ENCODE peak calls at places on chromosomes 6 and 20, in five cellular contexts. One of them, this sample, is unnamed.

GRCh38 chr6:30325150-30325872 is 1.4 kb upstream of the TRIM39 start:
- DNase-seq in Calu3: peak
- DNase-seq in GM13977: peak
- DNase-seq in brain microvascular endothelial cell: peak
- DNase-seq in coronary artery: no peak
- DNase-seq in this sample: peak

GRCh38 chr6:167238694-167239467 is 52.2 kb upstream of the UNC93A start:
- DNase-seq in Calu3: no peak
- DNase-seq in GM13977: no peak
- DNase-seq in brain microvascular endothelial cell: no peak
- DNase-seq in coronary artery: no peak
- DNase-seq in this sample: no peak

GRCh38 chr6:156699017-156699421 is 78.2 kb upstream of the ARID1B start:
- DNase-seq in Calu3: peak
- DNase-seq in GM13977: no peak
- DNase-seq in brain microvascular endothelial cell: peak
- DNase-seq in coronary artery: no peak
- DNase-seq in this sample: no peak

GRCh38 chr6:131135244-131136020 is at the start of gene AKAP7:
- DNase-seq in Calu3: peak
- DNase-seq in GM13977: peak
- DNase-seq in brain microvascular endothelial cell: peak
- DNase-seq in coronary artery: peak
- DNase-seq in this sample: peak

GRCh38 chr6:54267798-54268197 is 40.4 kb upstream of the TINAG start:
- DNase-seq in Calu3: peak
- DNase-seq in GM13977: no peak
- DNase-seq in brain microvascular endothelial cell: peak
- DNase-seq in coronary artery: no peak
- DNase-seq in this sample: no peak

GRCh38 chr6:113672691-113673149 is 184.4 kb upstream of the MARCKS start:
- DNase-seq in Calu3: no peak
- DNase-seq in GM13977: no peak
- DNase-seq in brain microvascular endothelial cell: no peak
- DNase-seq in coronary artery: no peak
- DNase-seq in this sample: no peak

GRCh38 chr6:148573922-148574321 is 172.9 kb upstream of the UST start:
- DNase-seq in Calu3: no peak
- DNase-seq in GM13977: no peak
- DNase-seq in brain microvascular endothelial cell: no peak
- DNase-seq in coronary artery: no peak
- DNase-seq in this sample: no peak

GRCh38 chr6:89355511-89356185 is 3.1 kb upstream of the UBE2J1 start:
- DNase-seq in Calu3: no peak
- DNase-seq in GM13977: no peak
- DNase-seq in brain microvascular endothelial cell: no peak
- DNase-seq in coronary artery: no peak
- DNase-seq in this sample: no peak

GRCh38 chr6:129598244-129599187 is 111.5 kb downstream of the ARHGAP18 start:
- DNase-seq in Calu3: peak
- DNase-seq in GM13977: peak
- DNase-seq in brain microvascular endothelial cell: peak
- DNase-seq in coronary artery: no peak
- DNase-seq in this sample: peak

GRCh38 chr6:75206338-75207210 is 721 bp upstream of the COL12A1 start:
- DNase-seq in Calu3: no peak
- DNase-seq in GM13977: peak
- DNase-seq in brain microvascular endothelial cell: peak
- DNase-seq in coronary artery: peak
- DNase-seq in this sample: peak
- TF ChIP-seq CTCF in Calu3: no peak
- TF ChIP-seq CTCF in GM13977: no peak
- TF ChIP-seq CTCF in brain microvascular endothelial cell: peak
- TF ChIP-seq CTCF in coronary artery: no peak
- TF ChIP-seq CTCF in this sample: no peak

GRCh38 chr6:56246941-56247653 is at the start of gene COL21A1:
- DNase-seq in Calu3: peak
- DNase-seq in GM13977: no peak
- DNase-seq in brain microvascular endothelial cell: no peak
- DNase-seq in coronary artery: peak
- DNase-seq in this sample: no peak
- TF ChIP-seq CTCF in Calu3: no peak
- TF ChIP-seq CTCF in GM13977: no peak
- TF ChIP-seq CTCF in brain microvascular endothelial cell: peak
- TF ChIP-seq CTCF in coronary artery: no peak
- TF ChIP-seq CTCF in this sample: no peak

DNA sequence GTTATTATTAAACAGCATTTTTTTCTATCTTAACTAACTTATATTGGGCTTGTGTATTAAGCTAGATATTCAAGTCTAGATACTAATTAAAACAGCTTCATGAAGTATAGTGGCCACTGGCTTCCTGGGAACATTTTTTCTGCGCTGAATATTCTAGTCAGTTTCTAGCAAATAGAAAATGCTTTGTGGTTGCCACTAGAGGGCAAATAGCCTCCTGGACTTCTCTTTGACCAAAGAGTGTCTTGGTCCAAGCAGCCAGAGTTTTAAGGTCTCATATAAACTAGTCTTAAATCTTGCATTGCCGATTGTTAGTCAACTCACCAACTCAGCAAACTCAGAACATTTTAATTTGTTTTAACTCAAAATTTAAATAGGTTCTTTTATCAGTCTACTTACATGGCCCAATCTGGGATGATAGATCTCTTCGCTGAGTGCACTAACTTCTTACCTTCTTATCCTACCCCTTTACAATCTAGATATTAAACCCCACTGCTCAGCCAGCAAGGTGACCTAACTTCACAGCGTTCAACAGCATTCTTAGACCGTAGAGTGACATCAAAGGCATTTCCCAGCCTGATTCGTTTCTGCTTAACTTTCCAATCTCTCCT is 24.6 kb upstream of the ID4 start:
- DNase-seq in Calu3: no peak
- DNase-seq in GM13977: no peak
- DNase-seq in brain microvascular endothelial cell: peak
- DNase-seq in coronary artery: no peak
- DNase-seq in this sample: no peak
- TF ChIP-seq CTCF in Calu3: peak
- TF ChIP-seq CTCF in GM13977: peak
- TF ChIP-seq CTCF in brain microvascular endothelial cell: peak
- TF ChIP-seq CTCF in coronary artery: peak
- TF ChIP-seq CTCF in this sample: peak

GRCh38 chr6:87391334-87391733 is 16.4 kb upstream of the CFAP206 start:
- DNase-seq in Calu3: peak
- DNase-seq in GM13977: peak
- DNase-seq in brain microvascular endothelial cell: peak
- DNase-seq in coronary artery: no peak
- DNase-seq in this sample: peak
- TF ChIP-seq CTCF in Calu3: no peak
- TF ChIP-seq CTCF in GM13977: peak
- TF ChIP-seq CTCF in brain microvascular endothelial cell: peak
- TF ChIP-seq CTCF in coronary artery: no peak
- TF ChIP-seq CTCF in this sample: peak

DNA sequence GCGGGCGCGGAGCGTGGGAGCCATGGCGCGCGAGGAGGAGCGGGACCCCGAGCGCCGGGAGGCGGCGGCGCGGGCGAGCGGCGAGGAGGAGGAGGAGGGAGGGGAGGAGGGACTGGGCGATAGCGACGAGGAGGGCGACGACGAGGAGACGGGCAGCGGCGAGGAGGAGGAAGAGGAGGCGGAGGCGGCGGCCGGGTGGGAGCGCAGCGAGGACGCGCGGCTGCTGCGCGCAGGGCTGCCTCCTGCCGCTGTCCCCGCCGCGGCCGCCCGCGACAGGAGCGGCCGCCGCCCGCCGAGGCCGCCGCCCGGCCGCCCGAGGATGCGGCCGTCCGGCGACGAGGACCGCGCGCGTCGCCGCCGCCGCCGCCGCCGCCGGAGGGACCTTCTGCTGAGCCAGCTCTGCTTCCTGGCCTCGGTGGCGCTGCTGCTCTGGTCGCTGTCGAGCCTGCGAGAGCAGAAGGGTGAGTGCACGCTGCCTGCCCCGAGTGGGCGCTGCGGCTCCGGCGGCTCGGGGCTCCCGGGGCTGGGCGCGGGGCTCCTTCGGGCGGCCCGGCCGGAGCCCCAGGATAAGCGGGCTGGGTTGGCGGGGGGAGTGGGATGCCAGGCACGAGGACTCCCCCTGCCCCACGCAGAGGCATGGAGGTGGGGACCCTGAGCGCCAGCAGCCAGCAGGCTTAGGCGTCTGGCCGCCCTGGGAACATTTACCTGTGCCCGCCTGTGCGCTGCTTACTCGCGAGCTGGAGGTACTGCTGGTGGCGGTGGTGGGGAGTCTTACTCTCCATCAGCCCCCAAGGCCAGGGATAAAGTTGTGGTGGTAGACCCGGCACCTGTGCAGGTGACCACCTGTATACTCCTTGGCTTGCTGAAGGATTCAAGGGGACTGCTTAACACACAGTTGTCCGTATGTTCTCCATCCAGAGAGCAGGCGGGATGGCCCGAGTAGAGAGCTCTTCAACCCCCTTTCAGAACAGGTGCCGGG is at the start of gene SLC24A3:
- DNase-seq in Calu3: peak
- DNase-seq in GM13977: peak
- DNase-seq in brain microvascular endothelial cell: no peak
- DNase-seq in coronary artery: no peak
- DNase-seq in this sample: peak
- TF ChIP-seq CTCF in Calu3: no peak
- TF ChIP-seq CTCF in GM13977: peak
- TF ChIP-seq CTCF in brain microvascular endothelial cell: no peak
- TF ChIP-seq CTCF in coronary artery: peak
- TF ChIP-seq CTCF in this sample: peak

DNA sequence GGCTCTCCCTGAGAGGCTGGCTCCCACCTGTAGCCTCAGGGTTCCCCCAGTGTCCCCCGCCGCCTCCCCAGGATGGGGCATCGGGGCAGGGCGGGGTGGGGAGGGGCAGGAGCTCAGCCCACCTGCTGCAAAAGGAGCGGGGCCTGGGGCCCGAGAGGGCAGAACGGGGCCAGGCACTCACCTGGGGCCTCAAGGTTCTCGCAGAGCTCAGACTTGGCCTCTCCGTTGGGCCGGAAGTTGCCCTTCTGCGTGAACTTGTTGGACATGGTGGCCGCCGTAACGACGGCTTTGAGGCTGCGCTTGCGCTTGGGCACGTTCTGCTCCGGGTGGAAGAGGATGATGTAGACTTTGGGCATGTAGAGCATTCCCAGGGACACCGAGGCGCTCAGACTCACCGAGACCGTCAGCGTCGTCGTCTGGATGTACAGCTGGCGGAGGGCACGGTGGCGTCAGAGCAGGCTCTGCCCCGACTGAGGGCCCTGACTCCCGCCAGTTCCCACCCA is 117.9 kb downstream of the GRM4 start:
- DNase-seq in Calu3: no peak
- DNase-seq in GM13977: no peak
- DNase-seq in brain microvascular endothelial cell: no peak
- DNase-seq in coronary artery: no peak
- DNase-seq in this sample: no peak
- TF ChIP-seq CTCF in Calu3: peak
- TF ChIP-seq CTCF in GM13977: no peak
- TF ChIP-seq CTCF in brain microvascular endothelial cell: no peak
- TF ChIP-seq CTCF in coronary artery: no peak
- TF ChIP-seq CTCF in this sample: no peak

This sample was measured in GM10248.